ENCODE peak calls at places on chromosomes 4 and X, in ten cellular contexts. K, B, S, U, O, W, Q, P, X and R are unnamed samples.

GRCh38 chr4:34198966-34199365 is 2045.3 kb downstream of the ARAP2 start:
- ATAC-seq in W (no peak), O (no peak), S (no peak), Q (no peak), B (no peak), U (no peak), P (no peak), X (no peak), K (no peak), R (no peak)

GRCh38 chrX:71493111-71493613 is 39.7 kb upstream of the OGT start:
- ATAC-seq in W (no peak), P (no peak), O (no peak), U (peak; percentile 52), X (no peak), Q (no peak), K (no peak), B (peak; percentile 46), S (peak; percentile 33), R (no peak)

GRCh38 chr4:185265942-185266341 is 56.5 kb downstream of the SNX25 start:
- ATAC-seq in P (peak; percentile 71), K (peak; percentile 91), X (no peak), O (peak; percentile 72), Q (peak; percentile 58), B (no peak), U (no peak), S (no peak), W (peak; percentile 92), R (peak; percentile 40)

GRCh38 chrX:115233497-115234219 is at the start of gene LRCH2:
- ATAC-seq in O (no peak), Q (no peak), U (peak; percentile 79), W (no peak), X (no peak), S (no peak), B (peak; percentile 35), P (no peak), K (no peak), R (no peak)

GRCh38 chrX:18721683-18722499 is 14.4 kb downstream of the PPEF1 start:
- ATAC-seq in S (peak; percentile 53), K (no peak), Q (no peak), O (no peak), U (no peak), W (no peak), X (no peak), P (no peak), B (no peak), R (no peak)

GRCh38 chrX:39627257-39627656 is 470.5 kb downstream of the BCOR start:
- ATAC-seq in S (no peak), K (no peak), X (no peak), P (no peak), Q (no peak), B (no peak), W (no peak), O (no peak), U (no peak), R (no peak)

GRCh38 chr4:2537011-2537830 is 774 bp downstream of the FAM193A start:
- ATAC-seq in P (no peak), O (peak; percentile 12), K (peak; percentile 11), W (peak; percentile 47), Q (peak; percentile 8), U (peak; percentile 2), B (peak; percentile 0), X (peak; percentile 21), S (no peak), R (peak; percentile 19)

GRCh38 chr4:141207971-141208370 is 12.7 kb upstream of the ZNF330 start:
- ATAC-seq in Q (no peak), W (no peak), B (peak; percentile 28), P (no peak), U (peak; percentile 29), S (no peak), X (no peak), K (no peak), O (no peak), R (no peak)

GRCh38 chr4:122847931-122848330 is 21.3 kb downstream of the FGF2 start:
- ATAC-seq in O (no peak), W (no peak), K (no peak), P (no peak), U (no peak), X (no peak), B (no peak), S (no peak), Q (no peak), R (no peak)

GRCh38 chr4:184361443-184361842 is 112.9 kb downstream of the IRF2 start:
- ATAC-seq in Q (no peak), W (no peak), U (no peak), K (no peak), P (no peak), X (no peak), S (no peak), B (no peak), O (no peak), R (no peak)

GRCh38 chr4:182276214-182277109 is 33.3 kb downstream of the TENM3 start:
- ATAC-seq in Q (no peak), U (no peak), W (no peak), S (no peak), P (no peak), X (no peak), O (no peak), K (no peak), B (no peak), R (no peak)

GRCh38 chrX:68238568-68238967 is 194.7 kb downstream of the OPHN1 start:
- ATAC-seq in U (peak; percentile 54), P (no peak), K (no peak), O (no peak), W (no peak), Q (no peak), S (no peak), B (no peak), X (no peak), R (no peak)